ENCODE peak calls at places on chromosome 10, in ten cellular contexts. P, T, A, M, R, H, U, K, S and C are unnamed samples.

GRCh38 chr10:124709862-124710261 is 34.3 kb downstream of the FAM53B start:
- DNase-seq in P (no peak), T (no peak), A (no peak), M (no peak), R (no peak), H (no peak), U (no peak), K (no peak), S (no peak), C (peak)

GRCh38 chr10:66934711-66935110 is 8.9 kb downstream of the LRRTM3 start:
- DNase-seq in P (no peak), T (no peak), A (no peak), M (no peak), R (no peak), H (no peak), U (no peak), K (no peak), S (no peak), C (no peak)

GRCh38 chr10:61931620-61932332 is 30.3 kb downstream of the ARID5B start:
- DNase-seq in P (no peak), T (no peak), A (no peak), M (no peak), R (no peak), H (no peak), U (no peak), K (no peak), S (no peak), C (no peak)

GRCh38 chr10:609868-610545 is 79.5 kb downstream of the DIP2C start:
- DNase-seq in P (no peak), T (no peak), A (no peak), M (no peak), R (no peak), H (peak), U (no peak), K (no peak), S (no peak), C (peak)

GRCh38 chr10:75358835-75359421 is 42.6 kb downstream of the ZNF503 start:
- DNase-seq in P (peak), T (no peak), A (peak), M (peak), R (no peak), H (no peak), U (no peak), K (peak), S (no peak), C (no peak)

GRCh38 chr10:99172950-99173349 is 62.7 kb downstream of the HPSE2 start:
- DNase-seq in P (no peak), T (no peak), A (no peak), M (no peak), R (no peak), H (no peak), U (no peak), K (no peak), S (no peak), C (no peak)

GRCh38 chr10:13139150-13139549 is 22.2 kb upstream of the MCM10 start:
- DNase-seq in P (no peak), T (no peak), A (no peak), M (no peak), R (no peak), H (no peak), U (no peak), K (no peak), S (no peak), C (no peak)

GRCh38 chr10:61882621-61883375 is 18.7 kb upstream of the ARID5B start:
- DNase-seq in P (no peak), T (no peak), A (no peak), M (no peak), R (no peak), H (no peak), U (no peak), K (no peak), S (no peak), C (no peak)

GRCh38 chr10:71396714-71397339 is at the start of gene CDH23:
- DNase-seq in P (no peak), T (peak), A (no peak), M (no peak), R (no peak), H (peak), U (no peak), K (no peak), S (no peak), C (peak)

GRCh38 chr10:108852211-108852610 is 1071.1 kb downstream of the XPNPEP1 start:
- DNase-seq in P (no peak), T (no peak), A (no peak), M (no peak), R (no peak), H (no peak), U (no peak), K (no peak), S (no peak), C (no peak)

GRCh38 chr10:116001976-116002375 is 271.0 kb downstream of the GFRA1 start:
- DNase-seq in P (no peak), T (no peak), A (no peak), M (no peak), R (no peak), H (no peak), U (no peak), K (no peak), S (no peak), C (no peak)

GRCh38 chr10:121633056-121633455 is 34.8 kb upstream of the FGFR2 start:
- DNase-seq in P (no peak), T (no peak), A (no peak), M (no peak), R (no peak), H (no peak), U (no peak), K (no peak), S (no peak), C (no peak)

GRCh38 chr10:7756360-7756992 is 31.3 kb downstream of the KIN start:
- DNase-seq in P (no peak), T (peak), A (no peak), M (peak), R (peak), H (peak), U (no peak), K (peak), S (no peak), C (no peak)

GRCh38 chr10:88949912-88950664 is 2.5 kb downstream of the ACTA2 start:
- DNase-seq in P (no peak), T (no peak), A (no peak), M (peak), R (no peak), H (no peak), U (no peak), K (no peak), S (no peak), C (no peak)
- H3K4me3 ChIP-seq in P (no peak), T (peak), A (peak), M (peak), R (no peak), H (no peak), U (no peak), K (no peak), S (no peak), C (peak)

GRCh38 chr10:117241541-117242462 is 888 bp downstream of the SLC18A2 start:
- DNase-seq in P (no peak), T (peak), A (no peak), M (no peak), R (no peak), H (no peak), U (no peak), K (no peak), S (no peak), C (peak)

GRCh38 chr10:117240105-117240729 is 697 bp upstream of the SLC18A2 start:
- DNase-seq in P (no peak), T (no peak), A (no peak), M (no peak), R (no peak), H (no peak), U (no peak), K (no peak), S (no peak), C (peak)

GRCh38 chr10:117239031-117239430 is 1.9 kb upstream of the SLC18A2 start:
- DNase-seq in P (no peak), T (no peak), A (no peak), M (no peak), R (no peak), H (no peak), U (no peak), K (no peak), S (no peak), C (peak)

GRCh38 chr10:117242463-117242832 is 1.5 kb downstream of the SLC18A2 start:
- DNase-seq in P (no peak), T (no peak), A (no peak), M (no peak), R (no peak), H (no peak), U (no peak), K (no peak), S (no peak), C (no peak)

DNA sequence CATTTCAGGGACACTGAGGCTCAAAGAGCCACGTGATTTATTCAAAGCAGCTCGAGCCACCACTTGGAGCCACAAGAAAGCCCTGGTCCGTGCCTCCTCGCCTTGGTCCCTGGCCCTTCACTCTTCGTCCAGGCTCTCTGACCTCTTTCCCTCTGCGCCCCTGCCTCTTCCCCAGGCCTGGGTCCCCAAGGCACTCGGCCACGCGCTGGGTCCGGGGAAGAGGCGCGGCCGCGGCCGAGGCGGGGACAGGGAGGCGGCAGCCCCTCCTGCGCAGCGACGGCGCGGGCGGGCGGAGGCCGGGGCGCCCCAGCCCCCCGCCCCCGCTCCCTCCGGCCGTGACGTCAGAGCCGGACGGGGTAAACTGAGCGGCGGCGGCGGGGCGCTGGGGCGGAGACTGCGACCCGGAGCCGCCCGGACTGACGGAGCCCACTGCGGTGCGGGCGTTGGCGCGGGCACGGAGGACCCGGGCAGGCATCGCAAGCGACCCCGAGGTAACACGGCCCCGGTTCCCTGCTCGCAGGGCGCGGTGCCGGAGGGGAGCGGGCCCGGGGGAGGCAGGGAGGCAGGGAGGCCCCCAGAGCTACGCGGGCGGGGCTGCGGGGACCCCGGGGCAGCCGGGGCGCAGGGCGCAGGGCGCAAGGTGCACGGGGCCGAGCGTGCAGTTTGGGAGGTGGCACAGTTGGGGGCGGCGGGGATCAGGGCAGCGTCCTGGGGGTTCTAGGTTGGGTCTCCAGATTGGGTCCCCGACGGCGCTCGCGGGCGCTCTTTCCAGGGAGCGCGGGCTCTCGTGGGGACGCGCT is at the start of gene SLC18A2:
- DNase-seq in P (no peak), T (no peak), A (no peak), M (no peak), R (no peak), H (no peak), U (no peak), K (no peak), S (no peak), C (peak)
- H3K4me3 ChIP-seq in P (no peak), T (no peak), A (no peak), M (no peak), R (no peak), H (no peak), U (no peak), K (peak), S (no peak), C (no peak)

GRCh38 chr10:60607409-60607808 is 170.9 kb upstream of the CDK1 start:
- DNase-seq in P (no peak), T (no peak), A (no peak), M (no peak), R (no peak), H (no peak), U (no peak), K (no peak), S (no peak), C (no peak)
- H3K4me3 ChIP-seq in P (no peak), T (no peak), A (no peak), M (no peak), R (no peak), H (no peak), U (no peak), K (no peak), S (no peak), C (no peak)

GRCh38 chr10:92691591-92692084 is 1.9 kb downstream of the HHEX start:
- DNase-seq in P (no peak), T (peak), A (no peak), M (no peak), R (no peak), H (no peak), U (no peak), K (peak), S (no peak), C (peak)
- H3K4me3 ChIP-seq in P (no peak), T (peak), A (peak), M (peak), R (no peak), H (peak), U (no peak), K (no peak), S (peak), C (peak)

GRCh38 chr10:103042908-103043307 is 124.8 kb downstream of the CNNM2 start:
- DNase-seq in P (no peak), T (no peak), A (no peak), M (no peak), R (no peak), H (no peak), U (no peak), K (no peak), S (no peak), C (no peak)
- H3K4me3 ChIP-seq in P (no peak), T (no peak), A (no peak), M (no peak), R (no peak), H (no peak), U (no peak), K (no peak), S (no peak), C (no peak)

GRCh38 chr10:60714242-60714641 is 64.0 kb upstream of the CDK1 start:
- DNase-seq in P (no peak), T (no peak), A (no peak), M (peak), R (no peak), H (no peak), U (no peak), K (no peak), S (no peak), C (no peak)

GRCh38 chr10:60708666-60709065 is 69.6 kb upstream of the CDK1 start:
- DNase-seq in P (no peak), T (no peak), A (no peak), M (no peak), R (no peak), H (no peak), U (no peak), K (no peak), S (no peak), C (no peak)

GRCh38 chr10:60707841-60708240 is 70.4 kb upstream of the CDK1 start:
- DNase-seq in P (no peak), T (no peak), A (no peak), M (no peak), R (no peak), H (no peak), U (no peak), K (no peak), S (no peak), C (no peak)

GRCh38 chr10:60710041-60710440 is 68.2 kb upstream of the CDK1 start:
- DNase-seq in P (no peak), T (no peak), A (no peak), M (no peak), R (no peak), H (no peak), U (no peak), K (no peak), S (no peak), C (no peak)

GRCh38 chr10:60711496-60711895 is 66.8 kb upstream of the CDK1 start:
- DNase-seq in P (no peak), T (no peak), A (no peak), M (no peak), R (no peak), H (no peak), U (no peak), K (no peak), S (no peak), C (no peak)
- H3K4me3 ChIP-seq in P (no peak), T (no peak), A (no peak), M (no peak), R (no peak), H (no peak), U (no peak), K (no peak), S (no peak), C (no peak)

DNA sequence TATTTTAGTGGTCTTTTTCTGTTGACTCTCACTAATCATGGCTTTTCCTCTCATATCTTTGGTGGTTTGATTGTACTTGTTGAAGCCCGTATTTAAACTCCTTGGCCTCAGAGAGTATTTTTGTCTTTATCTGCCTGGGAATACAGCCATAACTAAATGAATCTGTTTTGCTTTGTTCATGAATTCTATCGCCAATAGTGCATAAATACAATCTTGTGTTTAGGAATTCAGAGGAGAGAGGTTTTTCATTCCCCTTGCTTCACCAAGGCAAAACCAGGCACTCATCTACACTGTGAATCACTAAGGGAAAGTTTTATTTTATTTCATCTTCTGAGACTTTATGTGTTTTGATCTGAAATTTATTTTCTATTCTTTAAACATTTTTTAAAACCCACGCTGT is 152.7 kb downstream of the BICC1 start:
- DNase-seq in P (no peak), T (no peak), A (no peak), M (no peak), R (no peak), H (no peak), U (no peak), K (no peak), S (no peak), C (no peak)
- H3K4me3 ChIP-seq in P (no peak), T (peak), A (no peak), M (peak), R (no peak), H (no peak), U (no peak), K (peak), S (no peak), C (peak)